ENCODE peak calls at places on chromosomes 13 and 19, in six cellular contexts. P is esophagus squamous epithelium, V is IMR-90, W is A549, Q is body of pancreas, N is right lobe of liver. E is an unnamed sample. For H3K9me3, the result is how much of the 10 kb centered on the place peaks cover.

GRCh38 chr19:5090780-5091575 is 122.1 kb downstream of the KDM4B start:
- DNase-seq in P (no peak), V (peak), W (no peak), Q (peak), N (no peak), E (peak)

GRCh38 chr19:18499055-18499775 is 22.7 kb downstream of the ELL start:
- DNase-seq in P (no peak), V (no peak), W (no peak), Q (no peak), N (no peak), E (no peak)

GRCh38 chr13:33799950-33800592 is 17.9 kb upstream of the RFC3 start:
- DNase-seq in P (no peak), V (peak), W (peak), Q (no peak), N (no peak), E (no peak)

GRCh38 chr13:44197791-44198770 is 175.5 kb upstream of the SERP2 start:
- DNase-seq in P (no peak), V (peak), W (no peak), Q (no peak), N (no peak), E (no peak)

GRCh38 chr19:913080-913748 is at the start of gene R3HDM4:
- DNase-seq in P (no peak), V (peak), W (peak), Q (peak), N (peak), E (peak)

GRCh38 chr19:43432866-43433673 is 18.4 kb downstream of the TEX101 start:
- DNase-seq in P (no peak), V (peak), W (peak), Q (peak), N (peak), E (peak)

GRCh38 chr19:18675779-18676178 is 7.7 kb upstream of the CRTC1 start:
- DNase-seq in P (no peak), V (no peak), W (no peak), Q (no peak), N (no peak), E (no peak)

GRCh38 chr19:3499738-3500428 is 591 bp downstream of the DOHH start:
- DNase-seq in P (no peak), V (no peak), W (no peak), Q (no peak), N (no peak), E (no peak)

GRCh38 chr19:49635530-49636229 is 4.3 kb downstream of the RRAS start:
- DNase-seq in P (no peak), V (peak), W (peak), Q (no peak), N (no peak), E (no peak)

GRCh38 chr13:32264407-32264806 is 50.8 kb downstream of the ZAR1L start:
- DNase-seq in P (no peak), V (peak), W (no peak), Q (peak), N (peak), E (peak)

GRCh38 chr13:56718791-56719190 is 421.9 kb upstream of the PRR20A start:
- DNase-seq in P (no peak), V (no peak), W (no peak), Q (no peak), N (no peak), E (no peak)

GRCh38 chr13:50685491-50685890 is 158.0 kb downstream of the DLEU7 start:
- DNase-seq in P (no peak), V (no peak), W (no peak), Q (peak), N (peak), E (peak)

GRCh38 chr13:101985321-101985720 is 416.5 kb downstream of the FGF14 start:
- DNase-seq in P (no peak), V (no peak), W (no peak), Q (no peak), N (no peak), E (no peak)

GRCh38 chr13:77918391-77919261 is at the start of gene EDNRB:
- DNase-seq in P (no peak), V (peak), W (no peak), Q (peak), N (peak), E (peak)

GRCh38 chr13:42485272-42485671 is 88.7 kb upstream of the TNFSF11 start:
- DNase-seq in P (no peak), V (no peak), W (no peak), Q (no peak), N (no peak), E (no peak)

GRCh38 chr13:77359171-77359570 is 32.3 kb upstream of the MYCBP2 start:
- DNase-seq in P (no peak), V (peak), W (no peak), Q (no peak), N (no peak), E (no peak)

GRCh38 chr19:2282062-2282861 is at the start of gene PEAK3:
- DNase-seq in P (peak), V (peak), W (no peak), Q (peak), N (peak), E (peak)

GRCh38 chr13:26923824-26924605 is 163.4 kb upstream of the GPR12 start:
- DNase-seq in P (no peak), V (peak), W (peak), Q (no peak), N (no peak), E (no peak)

GRCh38 chr19:50046649-50047503 is 21.1 kb downstream of the ZNF473 start:
- DNase-seq in P (no peak), V (peak), W (peak), Q (peak), N (no peak), E (peak)

GRCh38 chr13:53238241-53238640 is 209.6 kb downstream of the OLFM4 start:
- DNase-seq in P (no peak), V (no peak), W (no peak), Q (peak), N (no peak), E (no peak)

GRCh38 chr19:33864311-33864850 is 67.7 kb downstream of the KCTD15 start:
- DNase-seq in P (no peak), V (no peak), W (no peak), Q (peak), N (no peak), E (peak)

GRCh38 chr13:97193577-97193976 is 28.6 kb upstream of the MBNL2 start:
- DNase-seq in P (no peak), V (no peak), W (no peak), Q (no peak), N (no peak), E (no peak)

GRCh38 chr13:30738946-30739528 is 3.7 kb downstream of the ALOX5AP start:
- DNase-seq in P (no peak), V (no peak), W (no peak), Q (no peak), N (no peak), E (no peak)

GRCh38 chr13:100454876-100455275 is 133.7 kb downstream of the GGACT start:
- DNase-seq in P (no peak), V (peak), W (no peak), Q (no peak), N (no peak), E (no peak)

GRCh38 chr19:54481326-54481930 is 8.3 kb upstream of the CDC42EP5 start:
- DNase-seq in P (no peak), V (peak), W (peak), Q (peak), N (no peak), E (no peak)

GRCh38 chr19:40348961-40349507 is 539 bp downstream of the PLD3 start:
- DNase-seq in P (no peak), V (peak), W (peak), Q (peak), N (no peak), E (no peak)

GRCh38 chr13:77981191-77981925 is 62.7 kb upstream of the EDNRB start:
- DNase-seq in P (no peak), V (peak), W (no peak), Q (no peak), N (no peak), E (no peak)

GRCh38 chr19:34134190-34135032 is 37.9 kb upstream of the LSM14A start:
- DNase-seq in P (peak), V (peak), W (peak), Q (peak), N (peak), E (peak)

GRCh38 chr19:38650911-38651584 is 3.6 kb downstream of the ACTN4 start:
- DNase-seq in P (no peak), V (peak), W (peak), Q (no peak), N (no peak), E (no peak)

GRCh38 chr19:38647966-38648788 is 728 bp downstream of the ACTN4 start:
- DNase-seq in P (no peak), V (no peak), W (no peak), Q (no peak), N (no peak), E (no peak)

GRCh38 chr19:38648789-38649304 is 1.4 kb downstream of the ACTN4 start:
- DNase-seq in P (no peak), V (no peak), W (no peak), Q (no peak), N (no peak), E (no peak)

GRCh38 chr19:38650180-38650775 is 2.8 kb downstream of the ACTN4 start:
- DNase-seq in P (no peak), V (no peak), W (peak), Q (peak), N (no peak), E (peak)

GRCh38 chr19:38649305-38650179 is 2.1 kb downstream of the ACTN4 start:
- DNase-seq in P (no peak), V (no peak), W (peak), Q (peak), N (peak), E (peak)
- TF ChIP-seq POLR2A in P (no peak), V (no peak), W (no peak), Q (peak), N (no peak), E (no peak)

GRCh38 chr13:62049992-62050391 is 634.3 kb upstream of the PCDH20 start:
- DNase-seq in P (no peak), V (no peak), W (no peak), Q (no peak), N (no peak), E (no peak)
- H3K27ac ChIP-seq in P (no peak), V (no peak), W (no peak), Q (no peak), N (no peak), E (no peak)

DNA sequence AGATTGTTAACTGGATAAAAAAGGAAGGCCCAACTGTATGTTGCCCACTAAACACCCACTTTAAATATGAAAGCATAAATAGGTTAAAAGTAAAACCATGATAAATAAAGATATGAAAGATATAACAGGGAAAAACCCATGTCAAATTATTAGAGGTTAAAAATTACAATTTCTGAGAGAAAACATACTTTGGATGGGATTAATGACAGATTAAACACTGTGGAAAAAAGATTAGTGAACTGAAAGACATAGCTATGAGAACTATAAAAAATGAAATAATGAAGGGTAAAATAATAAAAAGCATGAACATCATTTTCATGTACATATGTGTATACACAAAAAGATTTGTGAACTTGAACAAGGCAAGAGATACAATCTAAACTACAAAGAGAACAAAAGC is 2.2 kb upstream of the ZNF577 start:
- DNase-seq in P (no peak), V (no peak), W (no peak), Q (no peak), N (no peak), E (no peak)
- H3K9me3 ChIP-seq in P (half or more), V (under half), W (half or more), Q (half or more), N (under half), E (half or more)

DNA sequence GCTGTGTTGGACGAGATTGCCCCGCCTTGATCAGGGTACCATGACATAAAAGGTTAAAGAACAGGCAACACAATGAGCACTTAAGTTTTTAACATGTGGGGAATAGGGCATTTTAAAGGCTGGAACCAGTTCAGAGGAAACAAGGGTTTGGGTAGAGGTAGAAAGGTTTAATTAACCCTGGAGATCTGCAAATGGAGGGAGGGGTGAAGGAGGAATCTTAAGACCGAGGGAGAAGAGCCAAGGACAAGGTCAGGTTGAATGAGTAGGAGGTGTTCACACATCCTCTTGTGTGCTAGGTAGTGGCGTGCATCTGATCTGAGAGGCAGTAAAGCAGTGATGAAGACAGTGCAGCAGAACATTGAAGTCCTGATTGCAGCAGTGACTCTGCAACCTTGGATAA is 28.5 kb downstream of the SKA3 start:
- DNase-seq in P (no peak), V (no peak), W (no peak), Q (no peak), N (no peak), E (no peak)
- TF ChIP-seq POLR2A in P (no peak), V (no peak), W (no peak), Q (no peak), N (no peak), E (no peak)

DNA sequence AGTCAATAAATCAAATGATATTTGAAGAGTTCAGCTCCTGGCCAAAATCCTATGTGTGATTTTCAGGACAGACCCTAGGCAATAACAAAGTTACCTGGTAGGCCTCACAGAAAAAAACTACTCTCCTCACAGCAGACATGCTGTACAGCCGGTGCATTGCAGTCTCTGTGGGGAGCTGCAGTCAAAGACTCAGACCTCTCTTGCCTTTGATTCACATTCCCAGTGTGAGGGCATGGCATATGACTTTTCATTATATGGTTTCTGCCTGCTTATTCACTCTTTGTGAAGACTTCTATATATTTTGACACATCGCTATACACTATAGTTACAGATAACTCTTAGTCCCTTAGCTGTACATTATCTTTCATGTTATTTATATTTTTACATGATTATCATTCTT is 2684.3 kb upstream of the PCDH20 start:
- DNase-seq in P (no peak), V (no peak), W (no peak), Q (no peak), N (no peak), E (no peak)
- H3K27ac ChIP-seq in P (no peak), V (no peak), W (no peak), Q (no peak), N (no peak), E (no peak)

DNA sequence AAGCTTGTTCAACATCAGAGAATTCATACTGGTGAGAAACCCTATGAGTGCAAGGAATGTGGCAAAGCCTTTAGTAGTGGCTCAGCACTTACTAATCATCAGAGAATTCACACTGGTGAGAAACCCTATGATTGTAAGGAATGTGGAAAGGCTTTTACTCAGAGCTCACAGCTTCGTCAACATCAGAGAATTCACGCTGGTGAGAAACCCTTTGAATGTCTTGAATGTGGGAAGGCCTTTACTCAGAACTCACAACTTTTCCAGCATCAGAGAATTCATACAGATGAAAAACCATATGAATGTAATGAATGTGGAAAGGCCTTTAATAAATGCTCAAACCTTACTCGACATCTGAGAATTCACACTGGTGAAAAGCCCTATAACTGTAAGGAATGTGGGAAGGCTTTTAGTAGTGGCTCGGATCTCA is 25.2 kb downstream of the ZNF383 start:
- DNase-seq in P (no peak), V (no peak), W (peak), Q (no peak), N (no peak), E (no peak)
- H3K9me3 ChIP-seq in P (half or more), V (half or more), W (half or more), Q (half or more), N (under half), E (half or more)

DNA sequence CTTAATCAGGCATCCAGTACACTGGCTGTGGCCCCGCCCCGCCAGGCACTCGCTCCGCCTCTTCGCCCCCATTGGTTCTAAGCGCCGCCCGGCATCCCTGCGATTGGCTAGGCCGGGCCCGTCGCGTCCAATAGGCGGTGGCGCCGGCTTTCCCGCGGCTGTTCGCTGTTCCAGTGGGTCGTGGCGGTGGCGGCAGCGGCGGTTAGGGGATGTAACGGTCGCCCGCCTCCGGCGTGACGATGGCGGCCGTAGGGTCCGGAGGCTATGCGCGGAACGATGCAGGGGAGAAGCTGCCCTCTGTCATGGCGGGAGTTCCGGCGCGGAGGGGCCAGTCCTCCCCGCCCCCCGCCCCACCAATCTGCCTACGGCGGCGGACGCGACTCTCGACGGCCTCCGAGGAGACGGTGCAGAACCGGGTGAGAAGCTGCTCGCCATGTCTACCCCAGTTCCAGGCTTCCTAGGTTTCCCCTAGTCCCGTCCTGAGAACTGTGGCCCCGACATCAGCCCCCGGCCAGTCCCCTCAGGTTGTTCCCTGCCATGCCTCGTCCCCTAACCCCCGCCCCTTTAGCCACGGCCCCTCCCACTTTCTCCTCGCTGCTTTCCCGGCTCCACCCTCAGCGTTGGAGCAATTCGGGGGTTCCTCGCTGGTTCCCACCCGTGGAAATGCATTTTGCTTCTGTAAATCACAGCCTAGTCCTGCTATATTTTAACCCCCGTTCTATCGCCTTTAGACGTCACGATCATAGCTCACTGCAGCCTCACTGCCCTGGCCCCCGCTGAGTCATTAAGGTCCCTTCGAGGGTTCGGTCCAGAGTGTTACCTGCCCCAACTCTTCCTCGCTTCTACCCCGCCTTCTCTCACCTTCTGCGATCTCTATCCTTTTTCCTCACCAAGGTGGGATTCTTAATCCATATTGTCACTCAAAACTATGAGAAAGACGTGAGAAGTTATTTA is at the start of gene WDR62:
- DNase-seq in P (peak), V (no peak), W (peak), Q (peak), N (peak), E (peak)
- TF ChIP-seq POLR2A in P (no peak), V (no peak), W (peak), Q (no peak), N (no peak), E (no peak)

GRCh38 chr13:113027095-113027494 is 58.1 kb downstream of the MCF2L start:
- DNase-seq in P (no peak), V (no peak), W (no peak), Q (no peak), N (no peak), E (no peak)

GRCh38 chr13:113026391-113026910 is 57.4 kb downstream of the MCF2L start:
- DNase-seq in P (no peak), V (no peak), W (no peak), Q (no peak), N (no peak), E (no peak)

GRCh38 chr13:113029061-113029445 is 60.0 kb downstream of the MCF2L start:
- DNase-seq in P (no peak), V (no peak), W (no peak), Q (no peak), N (no peak), E (no peak)

GRCh38 chr13:113028336-113029060 is 59.5 kb downstream of the MCF2L start:
- DNase-seq in P (no peak), V (no peak), W (no peak), Q (no peak), N (no peak), E (no peak)

DNA sequence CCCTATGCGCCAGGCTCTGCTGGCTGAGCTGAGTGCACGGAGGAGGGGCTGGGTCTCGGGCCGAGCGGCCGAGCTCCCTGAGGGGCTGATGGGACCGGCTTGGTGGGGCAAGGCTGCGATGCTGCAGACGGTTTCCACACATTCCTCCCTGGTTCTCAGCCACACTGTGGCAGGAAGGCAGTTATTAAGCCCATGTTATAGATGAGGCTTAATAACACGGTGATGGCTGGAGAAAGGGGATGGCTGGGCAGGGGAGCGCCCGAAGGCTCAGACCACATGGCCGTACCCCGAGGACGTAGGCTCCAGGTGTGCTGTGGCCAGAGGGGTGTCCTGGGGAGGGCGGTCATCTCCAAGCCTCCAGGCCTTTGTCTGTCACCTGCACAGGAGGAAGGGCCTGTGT is 58.6 kb downstream of the MCF2L start:
- DNase-seq in P (no peak), V (no peak), W (no peak), Q (no peak), N (no peak), E (no peak)
- H3K27ac ChIP-seq in P (no peak), V (no peak), W (no peak), Q (no peak), N (no peak), E (no peak)

GRCh38 chr19:57941593-57941992 is 5.9 kb downstream of the ZNF256 start:
- DNase-seq in P (no peak), V (no peak), W (no peak), Q (no peak), N (no peak), E (no peak)
- H3K9me3 ChIP-seq in P (half or more), V (under half), W (half or more), Q (half or more), N (under half), E (half or more)

E was measured in stomach.